ENCODE peak calls at places on chromosomes 1 and 21, in eight cellular contexts. H, C, L, Z, V, B, G and D are unnamed samples.
A peak's percentile ranks its signal among the peaks of the same experiment; 100 is the strongest.

GRCh38 chr21:16323586-16323985 is 593.8 kb downstream of the USP25 start:
- DNase-seq in C (no peak), G (no peak), H (no peak), Z (no peak), V (no peak), B (no peak), L (no peak), D (no peak)

GRCh38 chr21:45001134-45002095 is 61.6 kb downstream of the SLX9 start:
- DNase-seq in H (peak; percentile 36), C (peak; percentile 78), V (no peak), L (no peak), Z (peak; percentile 28), B (no peak), G (peak; percentile 27), D (no peak)

GRCh38 chr1:244874974-244875579 is 10.7 kb upstream of the HNRNPU start:
- DNase-seq in V (peak; percentile 96), Z (no peak), C (no peak), L (no peak), G (no peak), B (no peak), H (no peak), D (no peak)

GRCh38 chr1:213724640-213725536 is 262.9 kb upstream of the PROX1 start:
- DNase-seq in V (no peak), C (no peak), Z (peak; percentile 1), G (no peak), L (no peak), H (no peak), B (no peak), D (no peak)

GRCh38 chr1:110067429-110067956 is 3.0 kb downstream of the ALX3 start:
- DNase-seq in V (no peak), C (no peak), B (no peak), L (no peak), G (no peak), H (no peak), Z (no peak), D (no peak)

GRCh38 chr21:41890355-41890754 is 11.2 kb upstream of the PRDM15 start:
- DNase-seq in Z (no peak), H (no peak), B (no peak), L (no peak), C (no peak), V (no peak), G (no peak), D (no peak)

GRCh38 chr1:116147114-116147510 is 35.9 kb downstream of the MAB21L3 start:
- DNase-seq in G (no peak), C (no peak), L (no peak), B (no peak), H (no peak), V (no peak), Z (no peak), D (no peak)

GRCh38 chr1:187078321-187078720 is 249.6 kb downstream of the PLA2G4A start:
- DNase-seq in B (no peak), H (no peak), L (no peak), Z (no peak), G (no peak), V (no peak), C (no peak), D (no peak)

GRCh38 chr1:28526886-28527285 is 21.0 kb downstream of the RCC1 start:
- DNase-seq in Z (no peak), B (no peak), L (no peak), H (no peak), V (no peak), G (no peak), C (no peak), D (no peak)

GRCh38 chr1:55245781-55246180 is 30.6 kb upstream of the USP24 start:
- DNase-seq in G (no peak), V (no peak), Z (no peak), C (no peak), H (no peak), L (no peak), B (no peak), D (no peak)

GRCh38 chr1:89598450-89599331 is 34.2 kb upstream of the LRRC8C start:
- DNase-seq in B (no peak), L (peak; percentile 12), Z (no peak), C (peak; percentile 66), H (no peak), V (peak; percentile 14), G (no peak), D (no peak)

GRCh38 chr1:62321438-62321837 is 2.2 kb upstream of the KANK4 start:
- DNase-seq in L (no peak), G (no peak), C (peak; percentile 88), V (no peak), H (no peak), Z (no peak), B (no peak), D (no peak)

GRCh38 chr1:43636006-43636641 is 13.8 kb upstream of the KDM4A start:
- DNase-seq in L (no peak), H (no peak), C (no peak), Z (no peak), V (no peak), B (no peak), G (no peak), D (no peak)

GRCh38 chr1:17023573-17023972 is 11.8 kb upstream of the ATP13A2 start:
- DNase-seq in B (no peak), L (no peak), V (no peak), G (no peak), C (no peak), H (no peak), Z (no peak), D (no peak)

GRCh38 chr1:223788746-223789415 is 56.9 kb downstream of the TP53BP2 start:
- DNase-seq in H (no peak), V (no peak), B (no peak), C (no peak), G (no peak), L (no peak), Z (no peak), D (no peak)

GRCh38 chr1:210328746-210329488 is at the start of gene HHAT:
- DNase-seq in C (peak; percentile 75), B (peak; percentile 59), H (peak; percentile 24), Z (peak; percentile 72), L (peak; percentile 82), G (peak; percentile 57), V (peak; percentile 53), D (peak; percentile 45)

GRCh38 chr1:245751111-245751510 is 596.3 kb downstream of the KIF26B start:
- DNase-seq in Z (no peak), C (no peak), H (peak; percentile 47), G (no peak), L (no peak), B (no peak), V (no peak), D (no peak)

GRCh38 chr1:199704231-199704630 is 323.3 kb upstream of the NR5A2 start:
- DNase-seq in G (no peak), Z (no peak), V (no peak), C (no peak), L (no peak), B (no peak), H (no peak), D (no peak)

GRCh38 chr1:10735603-10736305 is 60.7 kb downstream of the CASZ1 start:
- DNase-seq in C (no peak), Z (no peak), B (no peak), V (no peak), H (no peak), G (no peak), L (no peak), D (no peak)

GRCh38 chr1:41394918-41395598 is 33.8 kb downstream of the FOXO6 start:
- DNase-seq in V (peak; percentile 80), Z (peak; percentile 41), H (no peak), G (peak; percentile 11), C (no peak), B (no peak), L (peak; percentile 77), D (no peak)